ENCODE peak calls at places on chromosomes 4 and X, in four cellular contexts. G is occipital lobe, Q is caudate nucleus, O is AG08395. W is an unnamed sample.

GRCh38 chr4:87118826-87119225 is 101.6 kb downstream of the KLHL8 start:
- DNase-seq in Q (no peak), O (peak), G (no peak), W (no peak)

GRCh38 chrX:68193234-68193633 is 240.1 kb downstream of the OPHN1 start:
- DNase-seq in G (no peak), Q (no peak), O (no peak), W (no peak)

GRCh38 chr4:162229670-162230069 is 65.9 kb upstream of the FSTL5 start:
- DNase-seq in G (no peak), Q (no peak), O (no peak), W (no peak)

GRCh38 chr4:185665655-185666054 is 130.3 kb upstream of the PDLIM3 start:
- DNase-seq in O (no peak), Q (no peak), G (no peak), W (no peak)

GRCh38 chrX:48460606-48461005 is 9.5 kb downstream of the SLC38A5 start:
- DNase-seq in O (no peak), Q (no peak), G (no peak), W (no peak)

GRCh38 chr4:185096032-185096653 is 46.9 kb upstream of the SLC25A4 start:
- DNase-seq in O (peak), Q (no peak), G (no peak), W (peak)

GRCh38 chr4:129233691-129234090 is 137.7 kb downstream of the C4orf33 start:
- DNase-seq in G (no peak), Q (no peak), O (no peak), W (no peak)

GRCh38 chr4:7597281-7597680 is 162.6 kb upstream of the PSAPL1 start:
- DNase-seq in G (no peak), Q (no peak), O (no peak), W (no peak)

GRCh38 chrX:29431895-29432294 is 783.5 kb upstream of the MAGEB2 start:
- DNase-seq in O (no peak), Q (no peak), G (no peak), W (no peak)

GRCh38 chr4:56149601-56150000 is 200.9 kb downstream of the CEP135 start:
- DNase-seq in G (no peak), O (no peak), Q (no peak), W (no peak)

GRCh38 chr4:12852338-12853307 is 631.5 kb downstream of the RAB28 start:
- DNase-seq in O (peak), Q (no peak), G (no peak), W (no peak)

GRCh38 chr4:147731611-147732515 is at the start of gene ARHGAP10:
- DNase-seq in G (peak), Q (no peak), O (peak), W (peak)

GRCh38 chrX:78517124-78517523 is 142.0 kb downstream of the RTL3 start:
- DNase-seq in Q (no peak), O (no peak), G (no peak), W (no peak)

GRCh38 chr4:40337523-40337922 is 2.4 kb downstream of the CHRNA9 start:
- DNase-seq in Q (no peak), G (no peak), O (no peak), W (no peak)

GRCh38 chrX:3743821-3744439 is 30.5 kb upstream of the PRKX start:
- DNase-seq in G (no peak), O (no peak), Q (no peak), W (no peak)

GRCh38 chr4:101264993-101265815 is 82.1 kb downstream of the PPP3CA start:
- DNase-seq in O (no peak), G (no peak), Q (no peak), W (no peak)

GRCh38 chrX:150848914-150849365 is 49.5 kb downstream of the CD99L2 start:
- DNase-seq in G (no peak), Q (no peak), O (no peak), W (no peak)

GRCh38 chr4:17707671-17708070 is 73.8 kb downstream of the FAM184B start:
- DNase-seq in G (no peak), O (no peak), Q (no peak), W (no peak)

GRCh38 chr4:147984065-147984777 is 252.3 kb downstream of the ARHGAP10 start:
- DNase-seq in G (peak), O (peak), Q (no peak), W (no peak)

GRCh38 chr4:189202182-189202868 is 738.3 kb upstream of the FRG1 start:
- DNase-seq in O (peak), G (no peak), Q (no peak), W (peak)

GRCh38 chr4:96025031-96025430 is 185.1 kb downstream of the PDHA2 start:
- DNase-seq in G (no peak), O (no peak), Q (no peak), W (no peak)

GRCh38 chrX:154369453-154370299 is 4.8 kb downstream of the FLNA start:
- DNase-seq in G (peak), Q (no peak), O (peak), W (no peak)

GRCh38 chrX:153538424-153538823 is 21.0 kb downstream of the ATP2B3 start:
- DNase-seq in G (no peak), O (no peak), Q (no peak), W (no peak)

GRCh38 chr4:38279077-38279476 is 318.9 kb downstream of the PTTG2 start:
- DNase-seq in G (no peak), Q (no peak), O (no peak), W (no peak)

GRCh38 chr4:87589531-87589930 is 18.8 kb upstream of the DSPP start:
- DNase-seq in Q (no peak), G (no peak), O (peak), W (no peak)

GRCh38 chr4:2243682-2244380 is 1.9 kb upstream of the HAUS3 start:
- DNase-seq in Q (no peak), G (no peak), O (peak), W (peak)

W was measured in dorsolateral prefrontal cortex.